ENCODE peak calls at places on chromosome 21, in five cellular contexts. C, E, Q, H and Y are unnamed samples.

GRCh38 chr21:45990049-45990711 is 8.6 kb downstream of the COL6A1 start:
- DNase-seq in Q (no peak), C (no peak), H (no peak), E (no peak), Y (no peak)

GRCh38 chr21:21712761-21713558 is 714.8 kb downstream of the NCAM2 start:
- DNase-seq in H (peak; percentile 49), C (no peak), Q (peak; percentile 84), E (no peak), Y (no peak)

GRCh38 chr21:45517249-45518065 is 24.8 kb downstream of the SLC19A1 start:
- DNase-seq in E (no peak), Q (peak; percentile 52), H (no peak), C (no peak), Y (peak; percentile 50)

GRCh38 chr21:34307991-34308532 is 55.7 kb upstream of the KCNE2 start:
- DNase-seq in C (no peak), H (no peak), Q (no peak), E (no peak), Y (no peak)

GRCh38 chr21:42117229-42118048 is 46.3 kb downstream of the UMODL1 start:
- DNase-seq in Q (peak; percentile 78), C (peak; percentile 82), H (no peak), E (peak; percentile 72), Y (peak; percentile 83)

GRCh38 chr21:41717573-41718330 is 49.1 kb downstream of the RIPK4 start:
- DNase-seq in E (no peak), H (no peak), Q (no peak), C (no peak), Y (no peak)

GRCh38 chr21:24705201-24705600 is 902.1 kb downstream of the MRPL39 start:
- DNase-seq in Q (no peak), C (no peak), E (no peak), H (no peak), Y (no peak)

GRCh38 chr21:45620201-45620600 is 23.3 kb upstream of the PCBP3 start:
- DNase-seq in E (no peak), Q (no peak), H (no peak), C (no peak), Y (no peak)

GRCh38 chr21:44423941-44424607 is 31.2 kb upstream of the LRRC3 start:
- DNase-seq in C (no peak), Q (no peak), E (no peak), H (no peak), Y (no peak)

GRCh38 chr21:26934383-26934782 is 32.5 kb downstream of the ADAMTS5 start:
- DNase-seq in H (no peak), E (no peak), C (no peak), Q (no peak), Y (no peak)

GRCh38 chr21:20646431-20646830 is 351.8 kb upstream of the NCAM2 start:
- DNase-seq in Q (no peak), E (no peak), C (no peak), H (no peak), Y (no peak)
- TF ChIP-seq CTCF in Q (no peak), E (no peak), C (no peak), H (no peak), Y (no peak)

GRCh38 chr21:39025198-39025597 is 158.1 kb downstream of the PSMG1 start:
- DNase-seq in H (no peak), C (no peak), E (no peak), Q (no peak), Y (no peak)

GRCh38 chr21:39033878-39034589 is 149.2 kb downstream of the PSMG1 start:
- DNase-seq in H (no peak), Q (peak; percentile 49), C (no peak), E (no peak), Y (no peak)

GRCh38 chr21:39029086-39029772 is 154.0 kb downstream of the PSMG1 start:
- DNase-seq in C (no peak), E (no peak), H (peak; percentile 45), Q (peak; percentile 85), Y (no peak)

GRCh38 chr21:39034590-39035536 is 148.4 kb downstream of the PSMG1 start:
- DNase-seq in Q (no peak), E (no peak), C (no peak), H (no peak), Y (no peak)

GRCh38 chr21:39030127-39030884 is 152.9 kb downstream of the PSMG1 start:
- DNase-seq in C (no peak), H (no peak), E (no peak), Q (no peak), Y (no peak)
- TF ChIP-seq CTCF in C (no peak), H (no peak), E (no peak), Q (no peak), Y (no peak)

GRCh38 chr21:37001446-37001845 is 5.1 kb upstream of the RIPPLY3 start:
- DNase-seq in H (no peak), E (no peak), Q (no peak), C (no peak), Y (no peak)

GRCh38 chr21:37005548-37006242 is 807 bp upstream of the RIPPLY3 start:
- DNase-seq in Q (no peak), C (no peak), E (no peak), H (no peak), Y (no peak)

GRCh38 chr21:36994501-36995189 is 11.9 kb upstream of the RIPPLY3 start:
- DNase-seq in Q (peak; percentile 47), H (no peak), C (peak; percentile 45), E (no peak), Y (no peak)

GRCh38 chr21:36999131-36999898 is 7.2 kb upstream of the RIPPLY3 start:
- DNase-seq in C (no peak), H (no peak), Q (no peak), E (no peak), Y (no peak)

DNA sequence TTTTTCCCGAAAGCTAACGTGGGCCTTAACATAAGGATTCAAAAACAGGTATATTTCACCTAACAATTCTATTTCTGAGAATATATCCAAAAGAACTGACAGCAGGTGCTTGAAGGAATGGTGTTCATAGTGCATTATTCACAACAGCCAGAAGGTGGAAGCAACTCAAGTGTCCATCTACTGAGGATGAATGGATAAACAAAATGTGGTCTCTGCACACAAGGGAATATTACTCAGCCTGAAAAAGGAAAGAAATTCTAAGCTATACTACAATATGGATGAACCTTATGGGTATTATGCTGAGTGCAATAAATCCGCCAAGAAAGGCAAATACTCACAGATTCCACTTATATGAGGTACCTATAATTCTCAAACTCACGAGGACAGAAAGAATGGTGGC is 6.1 kb upstream of the RIPPLY3 start:
- DNase-seq in Q (no peak), H (no peak), E (no peak), C (no peak), Y (no peak)
- TF ChIP-seq CTCF in Q (no peak), H (no peak), E (no peak), C (no peak), Y (peak; percentile 25)

GRCh38 chr21:37145635-37146111 is 72.6 kb downstream of the TTC3 start:
- DNase-seq in E (no peak), Q (peak; percentile 18), H (no peak), C (no peak), Y (no peak)
- TF ChIP-seq CTCF in E (no peak), Q (no peak), H (no peak), C (no peak), Y (no peak)

GRCh38 chr21:18384771-18385170 is 18.8 kb downstream of the TMPRSS15 start:
- DNase-seq in H (no peak), Q (no peak), C (peak; percentile 14), E (no peak), Y (no peak)
- TF ChIP-seq CTCF in H (peak; percentile 47), Q (peak; percentile 9), C (peak; percentile 59), E (peak; percentile 70), Y (peak; percentile 80)

GRCh38 chr21:38511662-38512243 is 13.5 kb upstream of the ERG start:
- DNase-seq in C (no peak), E (no peak), Q (no peak), H (no peak), Y (no peak)
- TF ChIP-seq CTCF in C (no peak), E (no peak), Q (no peak), H (no peak), Y (no peak)